ENCODE peak calls at places on chromosome 18, in six cellular contexts. E is AG09309, A is NAMALWA, Y is neural crest cell, R is iris pigment epithelial cell, T is hypothalamus. L is an unnamed sample.

GRCh38 chr18:35547008-35547605 is 34.4 kb upstream of the GALNT1 start:
- DNase-seq in E (no peak), A (no peak), Y (no peak), R (no peak), T (no peak), L (no peak)

GRCh38 chr18:28411806-28412205 is 234.9 kb upstream of the CDH2 start:
- DNase-seq in E (peak; percentile 69), A (no peak), Y (no peak), R (peak; percentile 54), T (no peak), L (no peak)

GRCh38 chr18:47204908-47205522 is 28.9 kb upstream of the IER3IP1 start:
- DNase-seq in E (no peak), A (peak; percentile 66), Y (peak; percentile 47), R (peak; percentile 43), T (no peak), L (no peak)

GRCh38 chr18:4762399-4762798 is 307.3 kb upstream of the DLGAP1 start:
- DNase-seq in E (no peak), A (no peak), Y (no peak), R (no peak), T (no peak), L (no peak)

GRCh38 chr18:74485860-74486849 is 10.0 kb upstream of the CNDP2 start:
- DNase-seq in E (no peak), A (no peak), Y (no peak), R (no peak), T (no peak), L (no peak)

GRCh38 chr18:73118121-73118816 is 250.5 kb upstream of the NETO1 start:
- DNase-seq in E (peak; percentile 46), A (no peak), Y (no peak), R (peak; percentile 52), T (no peak), L (no peak)

GRCh38 chr18:48467231-48467630 is 58.0 kb upstream of the ZBTB7C start:
- DNase-seq in E (no peak), A (no peak), Y (no peak), R (no peak), T (no peak), L (no peak)

GRCh38 chr18:70249118-70249517 is 39.7 kb upstream of the SOCS6 start:
- DNase-seq in E (peak; percentile 7), A (no peak), Y (no peak), R (peak; percentile 67), T (no peak), L (no peak)

GRCh38 chr18:77524909-77525308 is 275.3 kb downstream of the GALR1 start:
- DNase-seq in E (no peak), A (no peak), Y (no peak), R (no peak), T (no peak), L (no peak)

GRCh38 chr18:23532848-23533247 is 29.5 kb downstream of the RMC1 start:
- DNase-seq in E (no peak), A (no peak), Y (no peak), R (no peak), T (no peak), L (no peak)

GRCh38 chr18:23897293-23897692 is 117.3 kb upstream of the TTC39C start:
- DNase-seq in E (no peak), A (no peak), Y (no peak), R (no peak), T (no peak), L (no peak)

GRCh38 chr18:79868811-79869541 is 71.2 kb downstream of the KCNG2 start:
- DNase-seq in E (no peak), A (no peak), Y (no peak), R (no peak), T (no peak), L (no peak)

GRCh38 chr18:13107074-13107473 is 111.5 kb upstream of the LDLRAD4 start:
- DNase-seq in E (no peak), A (no peak), Y (no peak), R (peak; percentile 77), T (no peak), L (no peak)

GRCh38 chr18:7116001-7116831 is 1.4 kb downstream of the LAMA1 start:
- DNase-seq in E (no peak), A (no peak), Y (peak; percentile 44), R (peak; percentile 43), T (no peak), L (no peak)

GRCh38 chr18:51107594-51108305 is 77.7 kb downstream of the SMAD4 start:
- DNase-seq in E (no peak), A (no peak), Y (no peak), R (peak; percentile 15), T (no peak), L (no peak)

GRCh38 chr18:62566199-62566598 is 43.4 kb downstream of the ZCCHC2 start:
- DNase-seq in E (no peak), A (no peak), Y (no peak), R (peak; percentile 28), T (no peak), L (peak; percentile 21)

GRCh38 chr18:47611649-47612048 is 318.8 kb downstream of the SMAD2 start:
- DNase-seq in E (no peak), A (no peak), Y (no peak), R (no peak), T (no peak), L (no peak)

GRCh38 chr18:55422456-55423185 is 165.4 kb downstream of the TCF4 start:
- DNase-seq in E (no peak), A (peak; percentile 90), Y (no peak), R (no peak), T (no peak), L (peak; percentile 13)